ENCODE peak calls at places on chromosomes 16 and 17, in five cellular contexts. B is right atrium auricular region, L is H1, M is endodermal cell, E is adrenal gland. X is an unnamed sample. For H3K36me3, the result is how much of the 10 kb centered on the place peaks cover.

GRCh38 chr16:67000384-67001158 is 12.2 kb downstream of the CES4A start:
- DNase-seq in B (peak), L (peak), M (peak), E (peak), X (peak)

GRCh38 chr17:27549251-27549919 is 81.6 kb upstream of the LGALS9 start:
- DNase-seq in B (peak), L (no peak), M (no peak), E (peak), X (peak)

GRCh38 chr16:88532434-88533241 is 37.6 kb upstream of the ZC3H18 start:
- DNase-seq in B (no peak), L (no peak), M (no peak), E (no peak), X (no peak)

GRCh38 chr16:66058181-66058580 is 308.3 kb upstream of the CDH5 start:
- DNase-seq in B (no peak), L (no peak), M (no peak), E (no peak), X (no peak)

GRCh38 chr17:32995416-32995815 is 3.8 kb downstream of the SPACA3 start:
- DNase-seq in B (no peak), L (no peak), M (peak), E (no peak), X (no peak)

GRCh38 chr17:50102164-50102991 is 7.2 kb downstream of the PDK2 start:
- DNase-seq in B (peak), L (no peak), M (no peak), E (peak), X (peak)

GRCh38 chr16:67857547-67858233 is 10.2 kb upstream of the CENPT start:
- DNase-seq in B (peak), L (no peak), M (peak), E (peak), X (peak)

GRCh38 chr17:45896803-45897693 is 2.7 kb downstream of the MAPT start:
- DNase-seq in B (no peak), L (peak), M (peak), E (no peak), X (no peak)

GRCh38 chr16:10862432-10862831 is 14.6 kb upstream of the CIITA start:
- DNase-seq in B (peak), L (no peak), M (no peak), E (peak), X (no peak)

GRCh38 chr17:15659663-15660062 is 24.4 kb downstream of the TRIM16 start:
- DNase-seq in B (no peak), L (no peak), M (peak), E (no peak), X (no peak)

GRCh38 chr16:67169642-67170167 is 633 bp upstream of the NOL3 start:
- DNase-seq in B (no peak), L (peak), M (peak), E (peak), X (no peak)

GRCh38 chr17:58232707-58233156 is 5.7 kb upstream of the LPO start:
- DNase-seq in B (no peak), L (no peak), M (peak), E (no peak), X (no peak)

GRCh38 chr17:39653662-39654331 is 11.4 kb upstream of the TCAP start:
- DNase-seq in B (no peak), L (peak), M (peak), E (peak), X (peak)

GRCh38 chr17:1743094-1743452 is 402 bp downstream of the SERPINF2 start:
- DNase-seq in B (no peak), L (no peak), M (no peak), E (no peak), X (no peak)

GRCh38 chr16:55297062-55297909 is 26.7 kb upstream of the IRX6 start:
- DNase-seq in B (no peak), L (no peak), M (no peak), E (no peak), X (no peak)

DNA sequence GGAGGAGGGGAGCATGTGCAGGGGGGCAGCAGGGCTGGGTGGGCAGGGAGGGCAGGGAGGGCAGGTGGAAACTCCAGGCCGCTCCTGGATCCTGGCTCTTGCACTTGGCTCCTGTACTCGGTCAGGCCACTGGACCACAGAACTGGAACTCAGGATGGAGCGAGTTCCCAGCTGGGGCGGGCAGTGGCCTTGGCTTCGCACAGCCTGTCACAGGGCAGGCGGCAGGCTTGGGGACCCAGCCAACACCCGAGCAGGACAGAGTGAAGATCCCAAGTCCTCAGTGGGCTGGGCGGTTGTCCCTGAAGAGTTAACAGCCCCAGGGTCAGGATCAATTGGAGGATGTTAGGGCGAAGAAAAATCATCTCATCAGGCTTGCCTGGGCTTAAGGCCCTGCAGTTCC is 22.1 kb downstream of the ZNF423 start:
- DNase-seq in B (no peak), L (no peak), M (no peak), E (no peak), X (peak)
- H3K27ac ChIP-seq in B (peak), L (no peak), M (peak), E (peak), X (peak)

GRCh38 chr16:31696968-31697743 is 169.5 kb downstream of the AHSP start:
- DNase-seq in B (no peak), L (no peak), M (no peak), E (no peak), X (no peak)
- TF ChIP-seq CTCF in B (peak), L (peak), M (peak), E (peak), X (peak)

GRCh38 chr17:37092041-37092440 is 143.3 kb downstream of the AATF start:
- DNase-seq in B (no peak), L (no peak), M (peak), E (no peak), X (no peak)

GRCh38 chr17:37090941-37091340 is 142.2 kb downstream of the AATF start:
- DNase-seq in B (no peak), L (no peak), M (no peak), E (no peak), X (no peak)

GRCh38 chr17:37094391-37094790 is 145.6 kb downstream of the AATF start:
- DNase-seq in B (no peak), L (no peak), M (no peak), E (no peak), X (no peak)

GRCh38 chr17:37089998-37090397 is 141.2 kb downstream of the AATF start:
- DNase-seq in B (no peak), L (no peak), M (no peak), E (no peak), X (no peak)

DNA sequence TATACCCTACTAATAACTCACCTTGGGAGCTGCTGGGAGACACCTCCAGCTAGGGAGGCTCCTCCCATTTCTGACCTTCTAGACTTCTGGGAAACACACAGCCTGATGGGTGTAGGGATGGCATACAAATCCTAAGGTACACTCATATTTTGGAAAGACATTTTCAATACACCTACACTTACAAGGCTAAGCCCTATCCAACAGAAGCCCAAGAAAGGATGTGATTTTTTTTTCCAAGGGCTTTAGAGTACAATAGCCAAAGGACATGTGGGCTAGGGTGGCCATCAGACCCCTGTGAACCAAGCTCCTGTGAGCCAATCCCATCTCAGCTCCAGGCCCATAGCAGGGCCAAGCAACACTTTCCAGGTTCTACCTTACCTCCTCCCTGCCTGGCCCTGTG is 143.9 kb downstream of the AATF start:
- DNase-seq in B (no peak), L (no peak), M (peak), E (no peak), X (no peak)
- H3K36me3 ChIP-seq in B (under half), L (half or more), M (under half), E (under half), X (half or more)

GRCh38 chr16:50209548-50210265 is 56.6 kb downstream of the TENT4B start:
- DNase-seq in B (no peak), L (no peak), M (peak), E (no peak), X (no peak)

GRCh38 chr16:50213939-50214519 is 52.3 kb upstream of the ADCY7 start:
- DNase-seq in B (no peak), L (no peak), M (no peak), E (no peak), X (no peak)

GRCh38 chr16:50207652-50208051 is 54.5 kb downstream of the TENT4B start:
- DNase-seq in B (no peak), L (no peak), M (no peak), E (no peak), X (no peak)

GRCh38 chr16:50208460-50208931 is 55.4 kb downstream of the TENT4B start:
- DNase-seq in B (no peak), L (no peak), M (no peak), E (no peak), X (no peak)

GRCh38 chr16:50210266-50211038 is 55.9 kb upstream of the ADCY7 start:
- DNase-seq in B (peak), L (peak), M (peak), E (peak), X (peak)
- H3K27ac ChIP-seq in B (no peak), L (no peak), M (peak), E (peak), X (no peak)

DNA sequence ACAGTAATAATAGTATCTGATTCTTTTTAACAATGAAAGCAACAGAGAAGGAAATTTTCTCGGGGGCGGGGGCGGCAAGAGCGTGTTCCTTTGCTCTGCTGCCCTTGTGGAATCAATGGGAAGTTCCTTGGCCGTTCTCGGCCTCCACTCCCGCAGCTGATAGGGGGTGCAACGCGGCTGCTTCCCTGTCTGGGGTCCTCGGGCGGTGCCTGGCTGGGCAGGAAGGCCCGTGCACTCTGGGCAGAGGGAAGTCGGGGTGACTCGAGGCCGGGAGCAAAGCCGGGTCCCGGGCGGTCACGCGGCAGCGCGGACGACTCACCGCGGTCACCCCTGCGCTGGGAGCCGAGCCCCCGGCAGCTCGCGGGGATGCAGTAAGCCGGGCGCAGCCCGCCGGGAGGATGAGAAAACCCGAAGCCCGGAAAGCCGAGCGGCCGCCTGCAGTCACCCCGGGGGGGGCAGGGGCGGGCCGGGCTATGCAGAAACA is 2.5 kb downstream of the TUBB3 start:
- DNase-seq in B (no peak), L (no peak), M (no peak), E (no peak), X (no peak)
- TF ChIP-seq CTCF in B (no peak), L (peak), M (peak), E (peak), X (no peak)

GRCh38 chr17:81877569-81877968 is 6.4 kb upstream of the ARHGDIA start:
- DNase-seq in B (no peak), L (no peak), M (no peak), E (no peak), X (no peak)
- H3K36me3 ChIP-seq in B (under half), L (under half), M (half or more), E (under half), X (under half)

GRCh38 chr16:50469744-50470301 is 78.4 kb upstream of the NKD1 start:
- DNase-seq in B (no peak), L (peak), M (no peak), E (no peak), X (no peak)

GRCh38 chr16:50468749-50469078 is 79.5 kb upstream of the NKD1 start:
- DNase-seq in B (no peak), L (no peak), M (no peak), E (no peak), X (no peak)

GRCh38 chr16:50469121-50469743 is 79.0 kb upstream of the NKD1 start:
- DNase-seq in B (no peak), L (no peak), M (no peak), E (no peak), X (no peak)

GRCh38 chr16:50467559-50467942 is 80.6 kb upstream of the NKD1 start:
- DNase-seq in B (no peak), L (no peak), M (no peak), E (no peak), X (no peak)

DNA sequence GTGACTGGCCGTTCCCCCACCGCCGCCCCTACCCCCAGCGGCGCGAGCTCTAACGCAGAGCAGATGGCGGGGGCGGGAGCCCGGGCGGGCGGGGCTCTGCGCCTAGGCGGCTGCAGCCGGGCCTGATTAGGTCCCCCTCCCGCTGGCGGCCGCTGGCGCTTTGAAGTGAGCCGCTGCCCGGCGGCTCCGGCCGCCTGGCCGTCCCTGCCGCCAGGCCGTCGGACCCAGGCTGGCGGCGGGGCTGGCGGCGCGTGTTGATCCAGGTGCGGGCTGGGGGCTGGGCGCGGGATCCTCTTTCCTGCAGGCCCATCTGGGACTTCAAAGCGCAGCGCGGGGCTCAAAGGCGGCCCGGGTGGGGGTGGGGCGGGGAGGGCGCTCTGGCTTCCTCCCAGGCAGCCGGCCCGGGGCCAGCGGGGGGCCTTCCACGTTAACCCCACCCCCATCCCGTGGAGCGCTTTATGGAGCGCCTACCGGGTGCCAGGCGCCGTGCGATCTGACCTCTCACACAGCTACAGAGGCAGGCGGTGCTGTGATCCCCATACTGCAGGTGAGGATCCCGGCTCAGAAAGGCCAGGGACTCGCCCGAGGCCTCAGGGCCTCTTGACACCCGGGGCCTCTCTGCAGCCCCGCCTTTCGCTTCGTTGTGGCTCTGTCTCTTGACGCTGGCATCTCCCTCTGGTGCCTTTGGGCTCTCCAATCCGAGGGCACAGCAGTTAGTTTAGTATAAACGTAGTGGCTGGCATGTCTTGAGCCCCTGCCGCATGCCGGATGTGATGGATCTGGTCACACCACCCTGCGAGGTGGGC is 80.0 kb upstream of the NKD1 start:
- DNase-seq in B (no peak), L (peak), M (peak), E (peak), X (no peak)
- H3K27ac ChIP-seq in B (no peak), L (no peak), M (peak), E (no peak), X (no peak)

DNA sequence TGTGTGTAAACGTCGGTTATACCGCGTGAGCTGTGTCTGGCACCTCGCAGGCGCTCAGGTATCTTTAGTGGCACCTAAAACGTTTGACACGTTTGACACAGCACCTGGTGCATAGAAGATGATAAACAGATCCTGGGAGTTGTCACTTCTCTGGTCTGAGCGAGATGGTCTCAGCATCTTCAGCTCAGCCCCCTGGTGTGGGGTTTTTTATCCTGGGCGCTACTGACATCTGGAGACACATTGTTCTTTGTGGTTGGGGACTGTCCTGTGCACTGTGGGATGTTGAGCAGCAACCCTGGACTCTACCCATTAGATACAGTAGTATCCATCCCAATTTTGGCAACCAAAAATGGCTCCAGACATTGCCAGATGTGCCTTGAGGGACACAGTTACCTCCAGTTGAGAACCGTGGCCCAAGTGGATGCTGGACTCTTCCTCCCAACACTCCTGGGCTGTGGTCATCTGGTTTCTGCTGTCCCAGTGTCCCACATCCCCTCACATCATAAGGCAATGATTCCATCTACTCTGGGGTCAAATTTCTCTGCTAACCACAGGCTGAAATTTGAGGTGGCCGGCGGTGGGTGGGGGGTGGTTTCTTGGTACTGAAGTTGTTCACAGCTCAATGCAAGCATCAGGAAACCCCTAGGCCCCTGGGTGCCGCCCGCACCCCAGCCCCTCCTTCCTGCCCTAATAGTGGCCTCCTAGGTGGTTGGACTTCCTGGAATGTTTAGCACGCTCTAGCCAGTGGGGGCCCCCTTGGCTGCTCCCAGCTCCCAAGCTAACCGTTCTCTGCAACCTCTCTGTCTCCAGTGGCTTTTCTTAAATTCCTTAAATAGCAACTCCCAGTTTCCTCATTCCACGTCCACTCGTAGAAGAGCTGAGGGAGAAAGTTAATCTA is 124.7 kb downstream of the ABCC1 start:
- DNase-seq in B (no peak), L (peak), M (peak), E (no peak), X (no peak)
- TF ChIP-seq CTCF in B (no peak), L (no peak), M (no peak), E (no peak), X (no peak)

GRCh38 chr17:7228920-7229319 is 5.4 kb downstream of the DVL2 start:
- DNase-seq in B (no peak), L (no peak), M (no peak), E (no peak), X (no peak)
- H3K36me3 ChIP-seq in B (half or more), L (half or more), M (half or more), E (under half), X (half or more)

GRCh38 chr17:61355475-61355874 is 44.2 kb upstream of the TBX2 start:
- DNase-seq in B (no peak), L (no peak), M (no peak), E (no peak), X (no peak)
- H3K27ac ChIP-seq in B (no peak), L (no peak), M (no peak), E (no peak), X (no peak)

X was measured in left ventricle myocardium inferior.